ENCODE peak calls at places on chromosomes 3 and 15, in eight cellular contexts. N is CD14-positive monocyte; Q is type B pancreatic cell; H is memory B cell; K is astrocyte of the cerebellum; U is endothelial cell; J is C1 segment of cervical spinal cord; D is stimulated activated CD8-positive, alpha-beta memory T cell treated with anti-CD3 and anti-CD28 coated beads, Interleukin-15, amount 100 ng/mL, for 4 hours. F is an unnamed sample.

GRCh38 chr3:170707899-170708298 is 122.0 kb upstream of the SLC7A14 start:
- DNase-seq in D (no peak), Q (no peak), K (no peak), U (no peak), N (no peak), H (no peak), J (no peak), F (no peak)

GRCh38 chr3:57007513-57008415 is 52.7 kb upstream of the SPATA12 start:
- DNase-seq in U (no peak), D (peak; percentile 5), K (peak; percentile 70), Q (no peak), N (no peak), H (no peak), J (peak; percentile 14), F (no peak)

GRCh38 chr15:67066041-67067021 is 929 bp downstream of the SMAD3 start:
- DNase-seq in K (no peak), U (peak; percentile 31), H (no peak), D (no peak), J (peak; percentile 23), N (no peak), Q (no peak), F (no peak)

GRCh38 chr15:69340243-69340991 is 41.7 kb downstream of the PAQR5 start:
- DNase-seq in U (no peak), K (no peak), D (no peak), Q (no peak), H (no peak), J (no peak), N (no peak), F (no peak)

GRCh38 chr3:151281671-151282334 is 3.5 kb upstream of the P2RY14 start:
- DNase-seq in Q (no peak), U (no peak), H (no peak), N (no peak), K (no peak), J (no peak), D (no peak), F (no peak)

GRCh38 chr3:144774897-144775296 is 803.3 kb downstream of the DIPK2A start:
- DNase-seq in Q (no peak), J (no peak), U (no peak), H (no peak), K (no peak), N (no peak), D (no peak), F (no peak)

GRCh38 chr3:52537165-52537635 is 795 bp downstream of the UQCC5 start:
- DNase-seq in N (no peak), D (no peak), U (no peak), J (no peak), Q (no peak), H (no peak), K (no peak), F (no peak)

GRCh38 chr15:74978503-74978902 is 16.9 kb upstream of the SCAMP5 start:
- DNase-seq in Q (no peak), N (no peak), D (no peak), H (no peak), K (no peak), J (peak; percentile 12), U (no peak), F (no peak)

GRCh38 chr15:56936929-56937328 is 18.5 kb downstream of the TCF12 start:
- DNase-seq in U (no peak), J (no peak), K (no peak), N (no peak), Q (no peak), H (no peak), D (no peak), F (no peak)

GRCh38 chr3:183527980-183528379 is 27.5 kb downstream of the KLHL6 start:
- DNase-seq in D (no peak), Q (no peak), H (peak; percentile 32), K (no peak), J (no peak), N (no peak), U (no peak), F (no peak)

GRCh38 chr15:20357139-20358065 is 184.2 kb downstream of the GOLGA6L6 start:
- DNase-seq in H (no peak), K (no peak), D (no peak), J (no peak), Q (peak; percentile 88), U (no peak), N (peak; percentile 55), F (no peak)

GRCh38 chr3:13019243-13019701 is 54.0 kb downstream of the IQSEC1 start:
- DNase-seq in K (peak; percentile 75), U (no peak), H (no peak), D (no peak), N (no peak), J (peak; percentile 36), Q (no peak), F (no peak)

GRCh38 chr15:46933332-46933731 is 784.0 kb upstream of the SEMA6D start:
- DNase-seq in N (no peak), K (no peak), Q (no peak), U (no peak), J (no peak), H (no peak), D (no peak), F (no peak)

GRCh38 chr3:171811913-171812321 is 1.6 kb upstream of the PLD1 start:
- DNase-seq in J (no peak), K (no peak), Q (no peak), N (no peak), U (no peak), D (no peak), H (no peak), F (no peak)

GRCh38 chr3:195909294-195909644 is 918 bp upstream of the TNK2 start:
- DNase-seq in D (no peak), H (no peak), J (no peak), K (no peak), U (no peak), Q (no peak), N (no peak), F (no peak)

GRCh38 chr3:22981176-22981575 is 222.0 kb upstream of the UBE2E2 start:
- DNase-seq in D (no peak), H (no peak), K (no peak), J (no peak), Q (no peak), N (no peak), U (no peak), F (no peak)

GRCh38 chr3:15011174-15011573 is 53.9 kb downstream of the MRPS25 start:
- DNase-seq in K (no peak), U (no peak), J (no peak), D (no peak), H (no peak), N (no peak), Q (no peak), F (no peak)

GRCh38 chr15:35705030-35705884 is 159.3 kb upstream of the DPH6 start:
- DNase-seq in Q (no peak), N (no peak), K (no peak), U (no peak), D (no peak), H (no peak), J (no peak), F (no peak)

GRCh38 chr3:62367735-62368704 is 5.3 kb downstream of the FEZF2 start:
- DNase-seq in N (no peak), K (no peak), H (no peak), U (no peak), D (no peak), Q (no peak), J (no peak), F (no peak)

GRCh38 chr3:184748219-184749135 is 36.6 kb upstream of the MAGEF1 start:
- DNase-seq in K (no peak), H (no peak), U (peak; percentile 22), N (peak; percentile 51), Q (no peak), J (no peak), D (no peak), F (no peak)

GRCh38 chr15:51793521-51793920 is 35.9 kb upstream of the TMOD3 start:
- DNase-seq in K (peak; percentile 59), D (no peak), Q (no peak), H (no peak), U (no peak), N (no peak), J (no peak), F (no peak)

GRCh38 chr15:75714195-75714594 is 1.5 kb upstream of the CSPG4 start:
- DNase-seq in N (no peak), H (no peak), J (no peak), Q (no peak), D (no peak), K (no peak), U (no peak), F (no peak)

GRCh38 chr3:141738636-141739363 is 702 bp downstream of the RNF7 start:
- DNase-seq in K (peak; percentile 32), J (peak; percentile 77), D (no peak), U (no peak), N (no peak), H (no peak), Q (no peak), F (no peak)

GRCh38 chr15:84859651-84860050 is 24.8 kb upstream of the SLC28A1 start:
- DNase-seq in D (no peak), K (no peak), N (no peak), Q (no peak), H (no peak), U (no peak), J (no peak), F (no peak)

GRCh38 chr3:112814256-112814655 is 32.4 kb downstream of the CD200R1L start:
- DNase-seq in D (no peak), N (no peak), U (no peak), K (peak; percentile 62), Q (no peak), J (no peak), H (no peak), F (no peak)

GRCh38 chr15:36954486-36954885 is 145.9 kb downstream of the MEIS2 start:
- DNase-seq in D (no peak), Q (no peak), K (no peak), J (no peak), U (no peak), N (no peak), H (no peak), F (no peak)

GRCh38 chr15:40217166-40217785 is 21.6 kb upstream of the PAK6 start:
- DNase-seq in K (peak; percentile 55), N (no peak), H (peak; percentile 41), D (no peak), Q (no peak), U (peak; percentile 61), J (no peak), F (no peak)

GRCh38 chr3:55556622-55557531 is 69.8 kb upstream of the WNT5A start:
- DNase-seq in N (no peak), J (no peak), Q (no peak), D (no peak), K (no peak), U (no peak), H (no peak), F (no peak)

GRCh38 chr3:78112266-78112665 is 1072.4 kb downstream of the ROBO2 start:
- DNase-seq in N (no peak), J (no peak), H (no peak), Q (no peak), K (no peak), U (no peak), D (no peak), F (no peak)

GRCh38 chr15:58243083-58243482 is 104.9 kb downstream of the AQP9 start:
- DNase-seq in Q (no peak), H (no peak), N (no peak), J (no peak), U (no peak), D (no peak), K (no peak), F (no peak)

GRCh38 chr3:127135241-127136023 is 57.5 kb upstream of the PRR23E start:
- DNase-seq in H (no peak), U (peak; percentile 20), Q (no peak), K (no peak), N (no peak), J (no peak), D (no peak), F (no peak)

F was measured in activated CD8-positive, alpha-beta memory T cell treated with anti-CD3 and anti-CD28 coated beads for 1 hour.